ENCODE peak calls at places on chromosomes 1 and 21, in eight cellular contexts. P, H, J, L, O, Z, G and B are unnamed samples.

GRCh38 chr1:2044510-2045319 is 5.5 kb upstream of the PRKCZ start:
- DNase-seq in P (no peak), H (peak; percentile 80), J (peak; percentile 66), L (peak; percentile 4), O (peak; percentile 92), Z (peak; percentile 35), G (peak; percentile 53), B (peak; percentile 65)

GRCh38 chr1:205396972-205397616 is 24.8 kb downstream of the LEMD1 start:
- DNase-seq in P (peak; percentile 77), H (peak; percentile 41), J (peak; percentile 53), L (peak; percentile 43), O (peak; percentile 39), Z (no peak), G (peak; percentile 61), B (no peak)

GRCh38 chr1:213366141-213366831 is 315.2 kb downstream of the RPS6KC1 start:
- DNase-seq in P (no peak), H (no peak), J (no peak), L (no peak), O (no peak), Z (no peak), G (no peak), B (no peak)

GRCh38 chr1:110084226-110085078 is 14.0 kb upstream of the ALX3 start:
- DNase-seq in P (no peak), H (peak; percentile 32), J (peak; percentile 70), L (peak; percentile 54), O (peak; percentile 76), Z (peak; percentile 65), G (no peak), B (no peak)

GRCh38 chr1:19644761-19645543 is 841 bp downstream of the NBL1 start:
- DNase-seq in P (no peak), H (no peak), J (no peak), L (no peak), O (peak; percentile 78), Z (no peak), G (no peak), B (no peak)

GRCh38 chr1:183989078-183989577 is 48.4 kb downstream of the COLGALT2 start:
- DNase-seq in P (no peak), H (no peak), J (peak; percentile 21), L (peak; percentile 95), O (peak; percentile 73), Z (peak; percentile 86), G (no peak), B (no peak)

GRCh38 chr1:69835924-69836323 is 268.2 kb downstream of the LRRC7 start:
- DNase-seq in P (no peak), H (no peak), J (no peak), L (no peak), O (no peak), Z (no peak), G (no peak), B (no peak)

GRCh38 chr1:180672105-180672504 is 40.3 kb downstream of the XPR1 start:
- DNase-seq in P (no peak), H (no peak), J (no peak), L (peak; percentile 69), O (no peak), Z (no peak), G (no peak), B (no peak)

GRCh38 chr1:54989473-54989872 is 9.0 kb downstream of the TMEM61 start:
- DNase-seq in P (no peak), H (no peak), J (peak; percentile 84), L (no peak), O (no peak), Z (no peak), G (no peak), B (no peak)

GRCh38 chr1:226223786-226224244 is 351 bp downstream of the MIXL1 start:
- DNase-seq in P (no peak), H (peak; percentile 33), J (no peak), L (no peak), O (peak; percentile 79), Z (no peak), G (no peak), B (no peak)

GRCh38 chr21:8991088-8991907 is 1530.1 kb upstream of the TPTE start:
- DNase-seq in P (no peak), H (peak; percentile 78), J (no peak), L (no peak), O (no peak), Z (no peak), G (no peak), B (no peak)

GRCh38 chr1:25673962-25674928 is 57.7 kb downstream of the MAN1C1 start:
- DNase-seq in P (no peak), H (no peak), J (no peak), L (no peak), O (no peak), Z (no peak), G (no peak), B (no peak)

GRCh38 chr1:111141803-111142202 is 1.8 kb downstream of the CEPT1 start:
- DNase-seq in P (no peak), H (no peak), J (no peak), L (no peak), O (no peak), Z (no peak), G (no peak), B (no peak)

DNA sequence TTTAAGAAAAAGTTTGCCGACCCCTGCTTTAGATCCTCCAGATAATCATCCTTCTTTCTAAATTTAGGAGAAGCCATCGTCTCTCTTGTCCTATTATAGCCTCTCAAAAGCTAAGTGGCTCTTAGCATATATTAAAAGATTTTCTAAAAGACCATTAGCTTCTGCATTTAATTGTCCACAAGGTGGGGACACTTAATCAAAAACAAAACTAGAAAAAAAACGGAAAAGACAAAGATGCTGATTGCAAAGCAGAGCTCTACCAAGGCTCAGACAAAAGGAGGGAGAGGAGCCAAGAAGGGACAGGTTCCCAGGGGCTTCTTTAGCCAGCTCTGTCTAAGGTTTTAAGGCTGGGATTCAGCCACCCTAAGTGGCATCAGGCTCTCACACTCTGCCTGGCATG is 128.3 kb upstream of the HMGB4 start:
- DNase-seq in P (peak; percentile 1), H (no peak), J (no peak), L (no peak), O (no peak), Z (peak; percentile 47), G (no peak), B (no peak)
- TF ChIP-seq CTCF in P (peak; percentile 14), H (no peak), J (peak; percentile 53), L (peak; percentile 20), O (no peak), Z (peak; percentile 58), G (no peak), B (no peak)

DNA sequence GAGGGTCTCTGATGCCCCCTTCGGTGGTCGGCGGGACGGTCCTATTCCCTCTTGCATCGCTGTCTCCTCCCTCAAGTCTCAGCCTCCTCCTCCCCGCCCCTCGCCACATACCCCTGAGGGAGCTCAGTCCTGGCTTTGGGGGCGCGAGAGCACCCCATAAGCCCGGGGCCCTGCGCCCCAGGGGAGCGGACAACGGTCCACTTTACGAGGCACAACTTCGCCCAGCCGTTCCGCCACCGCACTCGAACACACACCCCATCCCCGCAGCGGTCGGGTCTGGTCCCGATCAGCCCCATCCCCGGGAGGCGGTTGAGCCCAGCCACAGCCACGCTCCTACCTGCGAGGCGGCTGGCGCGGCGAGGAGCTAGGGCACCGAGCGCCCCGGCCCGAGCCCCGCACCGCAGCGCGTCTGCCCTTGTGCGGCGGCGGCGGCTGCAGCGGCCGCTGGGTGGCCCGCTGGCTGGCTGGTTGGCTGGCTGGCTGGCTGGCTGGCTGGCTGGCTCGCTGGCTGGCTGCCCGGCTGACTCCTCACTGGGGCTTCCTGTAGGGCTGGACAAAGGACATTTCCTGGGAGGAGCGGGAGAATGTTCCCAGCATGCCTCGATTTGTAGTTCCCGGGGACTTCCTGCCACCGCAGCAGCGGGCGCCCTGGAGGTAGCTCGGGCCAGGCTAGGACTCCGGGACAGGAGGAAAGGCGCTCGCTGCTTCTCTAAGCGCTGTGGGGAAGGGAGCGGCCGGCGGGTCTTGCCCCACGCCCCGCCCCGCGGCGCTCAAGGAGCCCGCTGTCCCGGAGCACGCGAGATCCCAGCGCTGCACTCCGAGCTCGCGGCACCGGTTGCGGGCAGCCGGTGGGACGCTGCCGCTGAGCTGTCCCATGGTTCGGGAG is at the start of gene ZNF697:
- DNase-seq in P (peak; percentile 89), H (peak; percentile 93), J (peak; percentile 99), L (peak; percentile 98), O (peak; percentile 86), Z (peak; percentile 99), G (peak; percentile 85), B (no peak)
- TF ChIP-seq CTCF in P (peak; percentile 6), H (no peak), J (no peak), L (peak; percentile 53), O (no peak), Z (peak; percentile 41), G (no peak), B (no peak)

GRCh38 chr1:207319207-207319606 is 2.3 kb upstream of the CD55 start:
- DNase-seq in P (no peak), H (no peak), J (no peak), L (no peak), O (no peak), Z (no peak), G (no peak), B (no peak)

GRCh38 chr1:207321790-207322530 is 482 bp downstream of the CD55 start:
- DNase-seq in P (no peak), H (no peak), J (no peak), L (no peak), O (no peak), Z (peak; percentile 37), G (no peak), B (no peak)

GRCh38 chr1:207318072-207318619 is 3.3 kb upstream of the CD55 start:
- DNase-seq in P (no peak), H (no peak), J (no peak), L (no peak), O (no peak), Z (no peak), G (no peak), B (no peak)

GRCh38 chr1:207323425-207323976 is 2.0 kb downstream of the CD55 start:
- DNase-seq in P (no peak), H (no peak), J (no peak), L (no peak), O (no peak), Z (no peak), G (no peak), B (no peak)

GRCh38 chr1:207321045-207321789 is at the start of gene CD55:
- DNase-seq in P (peak; percentile 99), H (peak; percentile 99), J (peak; percentile 98), L (peak; percentile 86), O (peak; percentile 93), Z (peak; percentile 96), G (peak; percentile 92), B (peak; percentile 91)
- TF ChIP-seq CTCF in P (peak; percentile 24), H (no peak), J (peak; percentile 57), L (no peak), O (peak; percentile 16), Z (peak; percentile 41), G (peak; percentile 37), B (peak; percentile 47)

GRCh38 chr1:50424045-50424939 is 1.0 kb upstream of the DMRTA2 start:
- DNase-seq in P (no peak), H (no peak), J (no peak), L (no peak), O (peak; percentile 72), Z (no peak), G (no peak), B (no peak)

GRCh38 chr1:50424940-50425375 is 1.7 kb upstream of the DMRTA2 start:
- DNase-seq in P (no peak), H (no peak), J (no peak), L (no peak), O (no peak), Z (no peak), G (no peak), B (no peak)

GRCh38 chr1:50426108-50426700 is 3.0 kb upstream of the DMRTA2 start:
- DNase-seq in P (no peak), H (no peak), J (no peak), L (no peak), O (no peak), Z (no peak), G (no peak), B (no peak)

GRCh38 chr1:50426702-50427085 is 3.5 kb upstream of the DMRTA2 start:
- DNase-seq in P (no peak), H (no peak), J (no peak), L (no peak), O (no peak), Z (no peak), G (no peak), B (no peak)

GRCh38 chr1:50425376-50426107 is 2.3 kb upstream of the DMRTA2 start:
- DNase-seq in P (no peak), H (no peak), J (no peak), L (no peak), O (peak; percentile 40), Z (peak; percentile 29), G (peak; percentile 60), B (no peak)
- TF ChIP-seq CTCF in P (no peak), H (no peak), J (no peak), L (no peak), O (no peak), Z (peak; percentile 14), G (no peak), B (no peak)